ENCODE peak calls at places on chromosomes 16 and 17, in six cellular contexts. One of them, this sample, is unnamed.

GRCh38 chr17:38443356-38444026 is 15.2 kb downstream of the ARHGAP23 start:
- DNase-seq in HFF-Myc: no peak
- DNase-seq in uterus: no peak
- DNase-seq in fibroblast of pulmonary artery: no peak
- DNase-seq in lower leg skin: no peak
- DNase-seq in A549: no peak
- DNase-seq in this sample: no peak

GRCh38 chr17:17221329-17221728 is 15.2 kb upstream of the PLD6 start:
- DNase-seq in lower leg skin: no peak
- DNase-seq in HFF-Myc: no peak
- DNase-seq in uterus: no peak
- DNase-seq in A549: no peak
- DNase-seq in fibroblast of pulmonary artery: no peak
- DNase-seq in this sample: no peak

GRCh38 chr16:17474037-17474436 is 3.3 kb upstream of the XYLT1 start:
- DNase-seq in lower leg skin: no peak
- DNase-seq in HFF-Myc: no peak
- DNase-seq in fibroblast of pulmonary artery: no peak
- DNase-seq in A549: no peak
- DNase-seq in uterus: peak
- DNase-seq in this sample: no peak

GRCh38 chr17:57889892-57890856 is 40.3 kb upstream of the MRPS23 start:
- DNase-seq in A549: peak
- DNase-seq in HFF-Myc: no peak
- DNase-seq in fibroblast of pulmonary artery: peak
- DNase-seq in lower leg skin: peak
- DNase-seq in uterus: peak
- DNase-seq in this sample: no peak

GRCh38 chr16:67667817-67668494 is 1.3 kb downstream of the C16orf86 start:
- DNase-seq in A549: peak
- DNase-seq in fibroblast of pulmonary artery: peak
- DNase-seq in HFF-Myc: peak
- DNase-seq in lower leg skin: peak
- DNase-seq in uterus: peak
- DNase-seq in this sample: peak

GRCh38 chr16:73058221-73058615 is 10.3 kb upstream of the ZFHX3 start:
- DNase-seq in A549: no peak
- DNase-seq in HFF-Myc: no peak
- DNase-seq in fibroblast of pulmonary artery: peak
- DNase-seq in uterus: no peak
- DNase-seq in lower leg skin: no peak
- DNase-seq in this sample: no peak

GRCh38 chr17:69269174-69269998 is 40.8 kb upstream of the ABCA10 start:
- DNase-seq in lower leg skin: no peak
- DNase-seq in A549: no peak
- DNase-seq in HFF-Myc: peak
- DNase-seq in uterus: no peak
- DNase-seq in fibroblast of pulmonary artery: peak
- DNase-seq in this sample: no peak

GRCh38 chr16:75230471-75231110 is 11.8 kb downstream of the CTRB1 start:
- DNase-seq in fibroblast of pulmonary artery: no peak
- DNase-seq in A549: no peak
- DNase-seq in lower leg skin: no peak
- DNase-seq in uterus: no peak
- DNase-seq in HFF-Myc: no peak
- DNase-seq in this sample: no peak

GRCh38 chr16:88073201-88073721 is 122.0 kb downstream of the BANP start:
- DNase-seq in uterus: no peak
- DNase-seq in HFF-Myc: no peak
- DNase-seq in fibroblast of pulmonary artery: no peak
- DNase-seq in lower leg skin: no peak
- DNase-seq in A549: no peak
- DNase-seq in this sample: no peak

GRCh38 chr16:4487955-4488481 is 11.8 kb downstream of the HMOX2 start:
- DNase-seq in A549: no peak
- DNase-seq in lower leg skin: no peak
- DNase-seq in HFF-Myc: no peak
- DNase-seq in fibroblast of pulmonary artery: peak
- DNase-seq in uterus: no peak
- DNase-seq in this sample: no peak

GRCh38 chr17:6305613-6306360 is 129.1 kb downstream of the AIPL1 start:
- DNase-seq in uterus: no peak
- DNase-seq in HFF-Myc: no peak
- DNase-seq in A549: no peak
- DNase-seq in fibroblast of pulmonary artery: no peak
- DNase-seq in lower leg skin: no peak
- DNase-seq in this sample: no peak

GRCh38 chr17:77145209-77145608 is 4.4 kb downstream of the SEC14L1 start:
- DNase-seq in A549: no peak
- DNase-seq in HFF-Myc: no peak
- DNase-seq in fibroblast of pulmonary artery: no peak
- DNase-seq in lower leg skin: no peak
- DNase-seq in uterus: no peak
- DNase-seq in this sample: no peak

GRCh38 chr16:48123104-48123788 is 32.5 kb downstream of the ABCC12 start:
- DNase-seq in A549: peak
- DNase-seq in HFF-Myc: peak
- DNase-seq in fibroblast of pulmonary artery: peak
- DNase-seq in uterus: no peak
- DNase-seq in lower leg skin: no peak
- DNase-seq in this sample: peak

GRCh38 chr17:8581002-8581658 is 49.4 kb downstream of the MYH10 start:
- DNase-seq in uterus: no peak
- DNase-seq in HFF-Myc: no peak
- DNase-seq in A549: no peak
- DNase-seq in fibroblast of pulmonary artery: no peak
- DNase-seq in lower leg skin: no peak
- DNase-seq in this sample: no peak

GRCh38 chr16:85321856-85322271 is 209.6 kb upstream of the CIBAR2 start:
- DNase-seq in A549: no peak
- DNase-seq in uterus: peak
- DNase-seq in fibroblast of pulmonary artery: peak
- DNase-seq in HFF-Myc: no peak
- DNase-seq in lower leg skin: peak
- DNase-seq in this sample: peak

GRCh38 chr16:48408688-48409087 is 23.5 kb upstream of the SIAH1 start:
- DNase-seq in A549: no peak
- DNase-seq in lower leg skin: peak
- DNase-seq in HFF-Myc: no peak
- DNase-seq in uterus: no peak
- DNase-seq in fibroblast of pulmonary artery: peak
- DNase-seq in this sample: no peak

GRCh38 chr16:50272111-50272571 is 5.8 kb downstream of the ADCY7 start:
- DNase-seq in A549: no peak
- DNase-seq in HFF-Myc: no peak
- DNase-seq in uterus: no peak
- DNase-seq in lower leg skin: no peak
- DNase-seq in fibroblast of pulmonary artery: no peak
- DNase-seq in this sample: no peak

GRCh38 chr17:13437966-13438779 is 163.6 kb downstream of the HS3ST3A1 start:
- DNase-seq in HFF-Myc: no peak
- DNase-seq in lower leg skin: no peak
- DNase-seq in A549: no peak
- DNase-seq in fibroblast of pulmonary artery: no peak
- DNase-seq in uterus: no peak
- DNase-seq in this sample: no peak

DNA sequence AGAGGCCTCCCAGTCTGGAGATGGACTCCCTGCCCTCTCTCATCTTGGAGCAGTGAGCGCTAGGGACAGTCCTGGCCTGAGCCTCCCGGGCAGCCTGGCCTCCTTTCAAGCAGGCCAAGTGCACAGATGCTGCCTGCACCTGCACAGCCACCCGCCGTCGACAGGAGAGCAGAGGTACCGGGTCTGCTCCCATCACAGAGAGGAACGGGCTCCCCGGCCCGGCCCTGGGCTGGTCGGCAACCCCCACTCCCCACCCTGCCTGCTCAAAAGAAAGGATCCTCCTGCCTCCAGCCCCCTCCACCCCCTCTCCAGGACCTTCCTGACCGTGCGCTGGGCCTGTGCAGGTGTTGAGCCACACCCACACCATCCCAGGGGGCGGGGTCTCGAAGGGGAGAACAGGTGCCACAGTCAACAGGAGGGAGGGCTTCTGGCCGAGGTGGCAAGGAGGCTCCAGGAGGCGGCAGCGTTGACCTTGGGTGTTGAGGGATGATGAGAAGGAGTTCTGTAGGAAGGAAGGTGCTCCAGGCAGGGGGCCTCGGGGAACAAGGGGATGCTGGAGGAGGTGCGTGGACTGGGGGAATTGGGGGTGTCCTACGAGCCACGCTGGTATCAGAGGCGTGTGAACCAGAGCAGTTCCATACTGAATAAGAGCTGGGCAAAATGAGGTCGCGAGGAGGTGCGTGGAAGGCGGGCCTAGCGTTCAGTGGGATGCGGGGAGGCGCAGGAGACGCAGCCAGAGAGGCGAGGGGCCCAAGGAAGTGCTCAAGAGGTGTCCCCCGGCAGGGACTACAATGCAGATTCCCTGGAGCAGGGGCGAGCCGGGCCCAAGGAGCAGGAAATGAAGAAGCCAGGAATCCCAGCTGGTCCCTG is 967 bp upstream of the CDH15 start:
- DNase-seq in HFF-Myc: no peak
- DNase-seq in A549: no peak
- DNase-seq in uterus: no peak
- DNase-seq in lower leg skin: no peak
- DNase-seq in fibroblast of pulmonary artery: no peak
- DNase-seq in this sample: no peak
- H3K4me3 ChIP-seq in HFF-Myc: no peak
- H3K4me3 ChIP-seq in A549: peak
- H3K4me3 ChIP-seq in uterus: no peak
- H3K4me3 ChIP-seq in lower leg skin: no peak
- H3K4me3 ChIP-seq in fibroblast of pulmonary artery: no peak
- H3K4me3 ChIP-seq in this sample: peak

GRCh38 chr16:81846105-81846504 is 67.0 kb downstream of the PLCG2 start:
- DNase-seq in A549: no peak
- DNase-seq in HFF-Myc: no peak
- DNase-seq in fibroblast of pulmonary artery: no peak
- DNase-seq in lower leg skin: no peak
- DNase-seq in uterus: no peak
- DNase-seq in this sample: no peak

GRCh38 chr16:81841709-81842108 is 62.6 kb downstream of the PLCG2 start:
- DNase-seq in A549: no peak
- DNase-seq in lower leg skin: no peak
- DNase-seq in HFF-Myc: no peak
- DNase-seq in uterus: no peak
- DNase-seq in fibroblast of pulmonary artery: no peak
- DNase-seq in this sample: no peak

GRCh38 chr16:81838794-81839193 is 59.7 kb downstream of the PLCG2 start:
- DNase-seq in HFF-Myc: no peak
- DNase-seq in uterus: no peak
- DNase-seq in fibroblast of pulmonary artery: no peak
- DNase-seq in A549: no peak
- DNase-seq in lower leg skin: no peak
- DNase-seq in this sample: no peak

GRCh38 chr16:81843243-81843582 is 64.1 kb downstream of the PLCG2 start:
- DNase-seq in lower leg skin: no peak
- DNase-seq in fibroblast of pulmonary artery: peak
- DNase-seq in A549: no peak
- DNase-seq in uterus: no peak
- DNase-seq in HFF-Myc: no peak
- DNase-seq in this sample: no peak

DNA sequence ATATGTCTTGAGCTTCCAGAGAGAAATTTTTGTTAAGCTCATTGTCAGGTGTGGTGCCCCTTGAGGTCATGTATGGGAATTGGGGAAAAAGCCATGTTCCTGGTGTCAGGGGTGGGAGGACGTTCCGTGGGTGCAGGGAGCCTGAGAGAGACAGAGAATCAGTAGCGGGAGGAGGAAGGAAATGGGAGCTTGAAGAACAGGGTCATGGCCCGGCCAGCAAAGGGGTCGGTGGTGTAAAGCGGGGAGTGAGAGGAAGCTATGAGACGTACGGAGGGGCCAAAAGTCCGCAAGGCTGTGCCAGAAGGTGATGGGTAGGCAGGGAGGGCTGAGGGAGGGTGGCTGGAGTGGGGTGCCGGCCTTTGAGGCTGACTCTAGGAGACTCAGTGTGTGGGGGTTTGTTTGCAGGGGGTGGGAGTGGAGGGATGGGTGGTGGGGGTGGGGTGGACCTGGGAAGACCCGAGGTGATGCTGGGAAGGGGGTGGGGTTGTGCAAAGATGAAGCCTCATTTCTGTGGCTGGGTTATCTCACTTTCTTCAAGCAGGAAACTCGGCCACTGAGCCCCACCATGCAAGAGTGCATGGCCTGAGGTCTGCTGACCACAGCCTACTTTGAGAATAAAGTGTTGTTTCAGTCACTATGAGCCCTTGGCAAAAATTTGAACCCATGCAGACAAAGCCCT is 63.6 kb downstream of the PLCG2 start:
- DNase-seq in uterus: no peak
- DNase-seq in A549: no peak
- DNase-seq in lower leg skin: no peak
- DNase-seq in fibroblast of pulmonary artery: no peak
- DNase-seq in HFF-Myc: no peak
- DNase-seq in this sample: no peak
- TF ChIP-seq CTCF in uterus: no peak
- TF ChIP-seq CTCF in A549: no peak
- TF ChIP-seq CTCF in lower leg skin: no peak
- TF ChIP-seq CTCF in fibroblast of pulmonary artery: no peak
- TF ChIP-seq CTCF in HFF-Myc: no peak
- TF ChIP-seq CTCF in this sample: no peak

GRCh38 chr17:50507871-50508572 is at the start of gene MYCBPAP:
- DNase-seq in A549: peak
- DNase-seq in lower leg skin: peak
- DNase-seq in HFF-Myc: no peak
- DNase-seq in fibroblast of pulmonary artery: peak
- DNase-seq in uterus: peak
- DNase-seq in this sample: peak
- H3K4me3 ChIP-seq in A549: peak
- H3K4me3 ChIP-seq in lower leg skin: peak
- H3K4me3 ChIP-seq in HFF-Myc: peak
- H3K4me3 ChIP-seq in fibroblast of pulmonary artery: peak
- H3K4me3 ChIP-seq in uterus: peak
- H3K4me3 ChIP-seq in this sample: peak

GRCh38 chr16:66552288-66553143 is at the start of gene CKLF:
- DNase-seq in A549: peak
- DNase-seq in uterus: peak
- DNase-seq in lower leg skin: peak
- DNase-seq in HFF-Myc: peak
- DNase-seq in fibroblast of pulmonary artery: peak
- DNase-seq in this sample: peak
- TF ChIP-seq CTCF in A549: no peak
- TF ChIP-seq CTCF in uterus: no peak
- TF ChIP-seq CTCF in lower leg skin: no peak
- TF ChIP-seq CTCF in HFF-Myc: no peak
- TF ChIP-seq CTCF in fibroblast of pulmonary artery: no peak
- TF ChIP-seq CTCF in this sample: peak

This sample was measured in dorsolateral prefrontal cortex.